ENCODE peak calls at places on chromosomes 13 and 19, in nine cellular contexts. A is Daoy; U is astrocyte of the spinal cord; T is psoas muscle; P is progenitor cell of endocrine pancreas; R is GM18507; F is AG09319; I is activated CD8-positive, alpha-beta memory T cell treated with anti-CD3 and anti-CD28 coated beads, Interleukin-2, amount 10 ng/mL, durations not matched to agents 7 days and 5 days; W is EL. V is an unnamed sample.
A peak's percentile ranks its signal among the peaks of the same experiment; 100 is the strongest.

GRCh38 chr13:40292536-40292935 is 373.9 kb downstream of the FOXO1 start:
- DNase-seq in A (no peak), U (no peak), T (no peak), P (no peak), R (no peak), F (no peak), I (no peak), W (no peak), V (no peak)

GRCh38 chr13:51425410-51426042 is 27.3 kb downstream of the INTS6 start:
- DNase-seq in A (no peak), U (peak; percentile 36), T (no peak), P (no peak), R (no peak), F (peak; percentile 8), I (no peak), W (peak; percentile 40), V (peak; percentile 16)

GRCh38 chr19:45179848-45180370 is 1.3 kb downstream of the BLOC1S3 start:
- DNase-seq in A (no peak), U (no peak), T (no peak), P (no peak), R (no peak), F (no peak), I (no peak), W (no peak), V (no peak)

GRCh38 chr13:107450931-107451330 is 764.4 kb downstream of the LIG4 start:
- DNase-seq in A (peak; percentile 96), U (peak; percentile 99), T (no peak), P (no peak), R (no peak), F (peak; percentile 83), I (no peak), W (peak; percentile 12), V (peak; percentile 94)

GRCh38 chr13:101204270-101205011 is 211.9 kb downstream of the NALCN start:
- DNase-seq in A (no peak), U (peak; percentile 33), T (no peak), P (no peak), R (no peak), F (peak; percentile 28), I (no peak), W (no peak), V (no peak)

GRCh38 chr19:47661571-47661970 is 51.7 kb upstream of the EHD2 start:
- DNase-seq in A (no peak), U (no peak), T (peak; percentile 38), P (no peak), R (no peak), F (no peak), I (no peak), W (no peak), V (no peak)

GRCh38 chr19:29999490-29999889 is 57.5 kb downstream of the URI1 start:
- DNase-seq in A (no peak), U (no peak), T (no peak), P (no peak), R (no peak), F (no peak), I (no peak), W (no peak), V (no peak)

GRCh38 chr19:10701955-10702307 is 692 bp downstream of the QTRT1 start:
- DNase-seq in A (no peak), U (no peak), T (no peak), P (no peak), R (no peak), F (no peak), I (peak; percentile 62), W (peak; percentile 29), V (no peak)

GRCh38 chr13:109684836-109685602 is 101.4 kb downstream of the IRS2 start:
- DNase-seq in A (peak; percentile 76), U (no peak), T (no peak), P (no peak), R (no peak), F (no peak), I (no peak), W (no peak), V (peak; percentile 74)

GRCh38 chr19:36160821-36161596 is 8.8 kb upstream of the COX7A1 start:
- DNase-seq in A (no peak), U (no peak), T (no peak), P (no peak), R (no peak), F (no peak), I (no peak), W (no peak), V (no peak)

GRCh38 chr19:33260628-33261418 is 35.2 kb upstream of the SLC7A10 start:
- DNase-seq in A (no peak), U (no peak), T (no peak), P (no peak), R (no peak), F (no peak), I (no peak), W (no peak), V (no peak)

GRCh38 chr19:19458110-19458816 is 52.8 kb downstream of the GATAD2A start:
- DNase-seq in A (no peak), U (no peak), T (no peak), P (no peak), R (no peak), F (no peak), I (no peak), W (no peak), V (no peak)

GRCh38 chr13:63189712-63190111 is 1774.1 kb upstream of the PCDH20 start:
- DNase-seq in A (no peak), U (no peak), T (no peak), P (no peak), R (no peak), F (no peak), I (no peak), W (no peak), V (no peak)

GRCh38 chr13:98576963-98577822 is at the start of gene STK24:
- DNase-seq in A (peak; percentile 77), U (peak; percentile 80), T (peak; percentile 84), P (peak; percentile 68), R (peak; percentile 61), F (peak; percentile 38), I (peak; percentile 69), W (peak; percentile 76), V (no peak)

GRCh38 chr13:112634102-112634501 is 46.1 kb upstream of the TUBGCP3 start:
- DNase-seq in A (no peak), U (no peak), T (no peak), P (no peak), R (no peak), F (no peak), I (no peak), W (no peak), V (no peak)

GRCh38 chr19:38049105-38049649 is 142.2 kb downstream of the SIPA1L3 start:
- DNase-seq in A (peak; percentile 68), U (peak; percentile 37), T (no peak), P (no peak), R (no peak), F (no peak), I (peak; percentile 74), W (peak; percentile 76), V (no peak)

GRCh38 chr13:100751826-100752225 is 77.2 kb upstream of the TMTC4 start:
- DNase-seq in A (no peak), U (no peak), T (no peak), P (no peak), R (no peak), F (no peak), I (no peak), W (no peak), V (no peak)

GRCh38 chr13:99657848-99658265 is 156.6 kb downstream of the TM9SF2 start:
- DNase-seq in A (peak; percentile 29), U (peak; percentile 54), T (peak; percentile 49), P (peak; percentile 34), R (no peak), F (no peak), I (peak; percentile 56), W (no peak), V (no peak)

GRCh38 chr13:31352467-31352866 is 152.7 kb downstream of the B3GLCT start:
- DNase-seq in A (no peak), U (no peak), T (no peak), P (no peak), R (no peak), F (no peak), I (no peak), W (no peak), V (no peak)

GRCh38 chr13:98274921-98275487 is 97.9 kb upstream of the RNF113B start:
- DNase-seq in A (no peak), U (no peak), T (no peak), P (no peak), R (no peak), F (no peak), I (no peak), W (peak; percentile 19), V (no peak)

GRCh38 chr13:42218576-42218975 is 53.4 kb upstream of the AKAP11 start:
- DNase-seq in A (no peak), U (no peak), T (no peak), P (no peak), R (no peak), F (no peak), I (no peak), W (no peak), V (no peak)

GRCh38 chr19:40528078-40528477 is 48.6 kb upstream of the SHKBP1 start:
- DNase-seq in A (no peak), U (no peak), T (no peak), P (no peak), R (no peak), F (no peak), I (no peak), W (no peak), V (no peak)

GRCh38 chr19:46502891-46503290 is 7.2 kb upstream of the PNMA8B start:
- DNase-seq in A (no peak), U (no peak), T (no peak), P (no peak), R (no peak), F (no peak), I (no peak), W (no peak), V (no peak)

GRCh38 chr13:20350819-20351218 is 118.7 kb upstream of the GJB6 start:
- DNase-seq in A (no peak), U (no peak), T (no peak), P (no peak), R (no peak), F (no peak), I (no peak), W (no peak), V (no peak)

GRCh38 chr19:13839193-13839937 is 37.6 kb upstream of the NANOS3 start:
- DNase-seq in A (peak; percentile 98), U (peak; percentile 83), T (peak; percentile 96), P (no peak), R (peak; percentile 62), F (no peak), I (peak; percentile 94), W (peak; percentile 95), V (no peak)

GRCh38 chr19:11091343-11092153 is 2.3 kb downstream of the LDLR start:
- DNase-seq in A (peak; percentile 98), U (peak; percentile 94), T (peak; percentile 59), P (no peak), R (no peak), F (peak; percentile 46), I (peak; percentile 77), W (peak; percentile 95), V (peak; percentile 53)

GRCh38 chr13:20340136-20340758 is 108.1 kb upstream of the GJB6 start:
- DNase-seq in A (no peak), U (no peak), T (no peak), P (no peak), R (no peak), F (no peak), I (no peak), W (no peak), V (no peak)

GRCh38 chr19:16400911-16401675 is 70.7 kb downstream of the EPS15L1 start:
- DNase-seq in A (no peak), U (peak; percentile 40), T (peak; percentile 87), P (no peak), R (no peak), F (no peak), I (no peak), W (no peak), V (no peak)

GRCh38 chr19:11377756-11378155 is 3.3 kb downstream of the SWSAP1 start:
- DNase-seq in A (no peak), U (no peak), T (no peak), P (no peak), R (no peak), F (no peak), I (no peak), W (peak; percentile 57), V (no peak)

GRCh38 chr19:2235396-2236284 is 489 bp downstream of the PLEKHJ1 start:
- DNase-seq in A (no peak), U (no peak), T (no peak), P (peak; percentile 31), R (no peak), F (no peak), I (no peak), W (peak; percentile 25), V (no peak)

GRCh38 chr19:12800873-12801465 is 631 bp downstream of the PRDX2 start:
- DNase-seq in A (no peak), U (no peak), T (peak; percentile 70), P (no peak), R (no peak), F (no peak), I (no peak), W (peak; percentile 14), V (no peak)

V was measured in skeletal muscle cell.